ENCODE peak calls at places on chromosomes 2 and 18, in nine cellular contexts. One of them, this sample, is unnamed.

GRCh38 chr2:149219853-149220252 is 110.5 kb upstream of the LYPD6 start:
- DNase-seq in left ventricle myocardium inferior: no peak
- DNase-seq in HCT116: no peak
- DNase-seq in left lung: no peak
- DNase-seq in body of pancreas: no peak
- DNase-seq in astrocyte of the cerebellum: no peak
- DNase-seq in neural progenitor cell: no peak
- DNase-seq in D721Med: no peak
- DNase-seq in Calu3: no peak
- DNase-seq in this sample: no peak

GRCh38 chr2:228548230-228548629 is 366.7 kb upstream of the SPHKAP start:
- DNase-seq in left ventricle myocardium inferior: no peak
- DNase-seq in HCT116: no peak
- DNase-seq in left lung: no peak
- DNase-seq in body of pancreas: no peak
- DNase-seq in astrocyte of the cerebellum: no peak
- DNase-seq in neural progenitor cell: no peak
- DNase-seq in D721Med: no peak
- DNase-seq in Calu3: no peak
- DNase-seq in this sample: no peak

GRCh38 chr2:102037681-102038080 is 45.9 kb downstream of the IL1R2 start:
- DNase-seq in left ventricle myocardium inferior: no peak
- DNase-seq in HCT116: no peak
- DNase-seq in left lung: no peak
- DNase-seq in body of pancreas: no peak
- DNase-seq in astrocyte of the cerebellum: no peak
- DNase-seq in neural progenitor cell: no peak
- DNase-seq in D721Med: no peak
- DNase-seq in Calu3: no peak
- DNase-seq in this sample: no peak

GRCh38 chr2:16155351-16156145 is 215.2 kb downstream of the MYCN start:
- DNase-seq in left ventricle myocardium inferior: no peak
- DNase-seq in HCT116: no peak
- DNase-seq in left lung: no peak
- DNase-seq in body of pancreas: no peak
- DNase-seq in astrocyte of the cerebellum: no peak
- DNase-seq in neural progenitor cell: no peak
- DNase-seq in D721Med: no peak
- DNase-seq in Calu3: no peak
- DNase-seq in this sample: no peak

GRCh38 chr2:233651430-233651829 is 15.2 kb downstream of the UGT1A10 start:
- DNase-seq in left ventricle myocardium inferior: no peak
- DNase-seq in HCT116: no peak
- DNase-seq in left lung: no peak
- DNase-seq in body of pancreas: no peak
- DNase-seq in astrocyte of the cerebellum: no peak
- DNase-seq in neural progenitor cell: no peak
- DNase-seq in D721Med: no peak
- DNase-seq in Calu3: no peak
- DNase-seq in this sample: no peak

GRCh38 chr18:48297139-48297538 is 112.0 kb downstream of the ZBTB7C start:
- DNase-seq in left ventricle myocardium inferior: no peak
- DNase-seq in HCT116: no peak
- DNase-seq in left lung: no peak
- DNase-seq in body of pancreas: no peak
- DNase-seq in astrocyte of the cerebellum: no peak
- DNase-seq in neural progenitor cell: no peak
- DNase-seq in D721Med: no peak
- DNase-seq in Calu3: no peak
- DNase-seq in this sample: no peak

GRCh38 chr18:6414723-6415362 is at the start of gene L3MBTL4:
- DNase-seq in left ventricle myocardium inferior: peak; percentile 16
- DNase-seq in HCT116: no peak
- DNase-seq in left lung: peak; percentile 61
- DNase-seq in body of pancreas: peak; percentile 70
- DNase-seq in astrocyte of the cerebellum: no peak
- DNase-seq in neural progenitor cell: peak; percentile 53
- DNase-seq in D721Med: no peak
- DNase-seq in Calu3: peak; percentile 45
- DNase-seq in this sample: no peak

GRCh38 chr18:1014496-1014895 is 109.8 kb downstream of the ADCYAP1 start:
- DNase-seq in left ventricle myocardium inferior: no peak
- DNase-seq in HCT116: no peak
- DNase-seq in left lung: no peak
- DNase-seq in body of pancreas: no peak
- DNase-seq in astrocyte of the cerebellum: no peak
- DNase-seq in neural progenitor cell: no peak
- DNase-seq in D721Med: no peak
- DNase-seq in Calu3: no peak
- DNase-seq in this sample: no peak

GRCh38 chr18:79440728-79441127 is 45.0 kb downstream of the NFATC1 start:
- DNase-seq in left ventricle myocardium inferior: no peak
- DNase-seq in HCT116: no peak
- DNase-seq in left lung: no peak
- DNase-seq in body of pancreas: no peak
- DNase-seq in astrocyte of the cerebellum: no peak
- DNase-seq in neural progenitor cell: no peak
- DNase-seq in D721Med: no peak
- DNase-seq in Calu3: no peak
- DNase-seq in this sample: no peak

GRCh38 chr2:65550246-65550645 is 117.8 kb upstream of the SPRED2 start:
- DNase-seq in left ventricle myocardium inferior: no peak
- DNase-seq in HCT116: no peak
- DNase-seq in left lung: no peak
- DNase-seq in body of pancreas: no peak
- DNase-seq in astrocyte of the cerebellum: no peak
- DNase-seq in neural progenitor cell: peak; percentile 15
- DNase-seq in D721Med: no peak
- DNase-seq in Calu3: no peak
- DNase-seq in this sample: no peak

GRCh38 chr2:156437272-156437671 is 1.1 kb downstream of the GPD2 start:
- DNase-seq in left ventricle myocardium inferior: no peak
- DNase-seq in HCT116: no peak
- DNase-seq in left lung: peak; percentile 61
- DNase-seq in body of pancreas: peak; percentile 16
- DNase-seq in astrocyte of the cerebellum: no peak
- DNase-seq in neural progenitor cell: peak; percentile 5
- DNase-seq in D721Med: no peak
- DNase-seq in Calu3: no peak
- DNase-seq in this sample: no peak

GRCh38 chr18:48915621-48916425 is 34.9 kb downstream of the SMAD7 start:
- DNase-seq in left ventricle myocardium inferior: no peak
- DNase-seq in HCT116: no peak
- DNase-seq in left lung: no peak
- DNase-seq in body of pancreas: no peak
- DNase-seq in astrocyte of the cerebellum: no peak
- DNase-seq in neural progenitor cell: no peak
- DNase-seq in D721Med: no peak
- DNase-seq in Calu3: no peak
- DNase-seq in this sample: no peak

GRCh38 chr2:69238449-69239031 is 148.5 kb downstream of the GFPT1 start:
- DNase-seq in left ventricle myocardium inferior: no peak
- DNase-seq in HCT116: no peak
- DNase-seq in left lung: no peak
- DNase-seq in body of pancreas: no peak
- DNase-seq in astrocyte of the cerebellum: no peak
- DNase-seq in neural progenitor cell: no peak
- DNase-seq in D721Med: no peak
- DNase-seq in Calu3: no peak
- DNase-seq in this sample: no peak

DNA sequence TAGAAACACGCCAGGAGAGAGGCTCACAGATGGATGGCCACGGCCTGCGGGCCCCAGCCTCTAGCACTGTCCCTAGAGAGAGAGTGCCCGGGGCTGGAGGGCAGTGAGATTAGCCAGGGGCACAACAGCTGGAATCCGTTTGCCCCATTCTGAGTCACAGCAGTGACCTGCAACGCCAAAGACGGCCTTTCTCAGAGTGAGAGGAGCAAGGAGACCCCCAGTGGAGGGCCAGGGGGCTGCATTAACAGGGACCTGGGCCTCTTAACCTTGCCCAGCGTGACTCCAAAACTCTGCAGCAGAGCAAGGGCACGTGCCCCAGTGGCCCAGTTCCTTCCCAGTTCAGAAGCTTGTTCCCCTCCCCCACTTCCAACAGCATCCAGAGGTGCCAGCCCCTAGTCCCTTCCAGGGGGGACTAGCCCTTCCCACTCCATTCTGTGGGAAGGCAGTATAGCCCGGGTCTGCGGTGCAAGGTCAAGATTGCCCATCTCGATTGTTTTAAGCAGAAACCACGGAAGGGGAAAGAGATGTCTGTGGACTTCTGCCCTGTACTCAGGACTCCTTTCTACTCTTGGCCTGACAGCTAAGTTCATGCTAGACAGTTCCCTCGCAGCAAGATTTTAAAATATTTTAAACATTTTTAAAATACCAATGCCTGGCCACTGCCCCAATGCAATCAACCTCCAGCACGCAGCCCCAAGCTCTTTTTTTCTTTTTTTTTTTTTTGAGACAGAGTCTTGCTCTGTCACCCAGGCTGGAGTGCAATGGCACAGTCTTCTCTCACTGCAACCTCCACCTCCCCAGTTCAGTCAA is 50.9 kb upstream of the BIN1 start:
- DNase-seq in left ventricle myocardium inferior: no peak
- DNase-seq in HCT116: no peak
- DNase-seq in left lung: no peak
- DNase-seq in body of pancreas: no peak
- DNase-seq in astrocyte of the cerebellum: no peak
- DNase-seq in neural progenitor cell: peak; percentile 73
- DNase-seq in D721Med: no peak
- DNase-seq in Calu3: no peak
- DNase-seq in this sample: peak; percentile 68
- TF ChIP-seq CTCF in left ventricle myocardium inferior: no peak
- TF ChIP-seq CTCF in HCT116: no peak
- TF ChIP-seq CTCF in left lung: no peak
- TF ChIP-seq CTCF in body of pancreas: no peak
- TF ChIP-seq CTCF in astrocyte of the cerebellum: peak; percentile 43
- TF ChIP-seq CTCF in neural progenitor cell: peak; percentile 62
- TF ChIP-seq CTCF in D721Med: no peak
- TF ChIP-seq CTCF in Calu3: no peak
- TF ChIP-seq CTCF in this sample: peak; percentile 73

DNA sequence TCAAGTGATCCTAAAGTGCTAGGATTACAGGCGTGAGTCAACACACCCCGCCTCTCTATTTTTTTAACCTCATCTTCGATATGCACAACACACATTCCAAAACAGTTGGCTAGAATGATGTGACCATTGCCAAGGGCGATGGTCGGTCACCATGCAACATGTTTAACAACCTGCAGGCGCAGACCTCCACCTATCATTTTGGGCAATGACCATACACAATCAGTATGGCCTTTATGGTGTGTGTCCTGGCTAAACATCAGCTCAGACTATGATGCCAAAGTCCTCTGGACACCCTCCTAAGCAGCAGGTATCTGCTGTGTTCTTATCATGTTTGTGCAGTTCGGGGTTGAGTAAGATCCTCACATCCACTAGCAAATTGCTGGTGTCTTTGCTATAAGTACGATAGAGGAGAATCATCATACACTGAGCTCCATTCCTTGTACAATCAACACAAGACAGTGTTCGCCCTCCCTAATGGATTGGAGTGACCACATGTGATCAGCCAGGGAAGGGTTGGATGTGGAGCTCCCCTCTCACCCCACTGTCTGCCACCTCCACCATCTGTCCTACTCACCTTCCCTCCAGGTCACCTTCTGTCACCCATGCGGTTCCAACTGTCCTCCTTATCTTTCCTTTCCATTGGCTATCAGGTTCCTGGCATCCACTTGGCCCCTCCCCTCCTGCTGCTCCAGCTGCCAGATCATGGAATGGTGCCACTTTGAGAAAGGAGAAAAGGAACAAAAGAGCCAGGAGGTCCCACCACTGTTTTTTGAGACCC is 7.9 kb upstream of the RNF152 start:
- DNase-seq in left ventricle myocardium inferior: no peak
- DNase-seq in HCT116: no peak
- DNase-seq in left lung: no peak
- DNase-seq in body of pancreas: no peak
- DNase-seq in astrocyte of the cerebellum: no peak
- DNase-seq in neural progenitor cell: no peak
- DNase-seq in D721Med: no peak
- DNase-seq in Calu3: no peak
- DNase-seq in this sample: no peak
- TF ChIP-seq CTCF in left ventricle myocardium inferior: no peak
- TF ChIP-seq CTCF in HCT116: no peak
- TF ChIP-seq CTCF in left lung: no peak
- TF ChIP-seq CTCF in body of pancreas: no peak
- TF ChIP-seq CTCF in astrocyte of the cerebellum: no peak
- TF ChIP-seq CTCF in neural progenitor cell: no peak
- TF ChIP-seq CTCF in D721Med: no peak
- TF ChIP-seq CTCF in Calu3: no peak
- TF ChIP-seq CTCF in this sample: no peak

DNA sequence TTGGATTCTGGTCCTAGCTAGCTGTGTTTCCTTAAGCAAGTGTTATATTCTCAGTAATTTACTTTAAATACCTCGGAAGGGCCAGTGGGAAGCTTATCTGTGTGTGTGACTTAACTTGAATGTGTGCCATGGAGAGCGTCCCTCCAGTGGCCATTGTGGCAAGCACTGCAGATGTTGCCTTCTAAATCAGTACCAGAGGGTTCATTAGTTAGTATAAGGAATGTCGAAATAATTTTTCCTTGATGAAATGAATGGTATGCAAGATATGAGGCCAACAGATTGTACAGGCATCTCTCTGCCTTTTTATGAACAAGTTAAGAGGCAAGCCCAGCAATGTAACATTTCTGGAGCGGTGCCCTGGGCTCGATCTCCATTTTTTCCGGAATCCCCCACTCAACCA is 52.0 kb downstream of the FBXO36 start:
- DNase-seq in left ventricle myocardium inferior: no peak
- DNase-seq in HCT116: no peak
- DNase-seq in left lung: no peak
- DNase-seq in body of pancreas: peak; percentile 17
- DNase-seq in astrocyte of the cerebellum: no peak
- DNase-seq in neural progenitor cell: no peak
- DNase-seq in D721Med: no peak
- DNase-seq in Calu3: no peak
- DNase-seq in this sample: no peak
- TF ChIP-seq CTCF in left ventricle myocardium inferior: peak; percentile 48
- TF ChIP-seq CTCF in HCT116: no peak
- TF ChIP-seq CTCF in left lung: no peak
- TF ChIP-seq CTCF in body of pancreas: no peak
- TF ChIP-seq CTCF in astrocyte of the cerebellum: peak; percentile 1
- TF ChIP-seq CTCF in neural progenitor cell: peak; percentile 14
- TF ChIP-seq CTCF in D721Med: peak; percentile 9
- TF ChIP-seq CTCF in Calu3: no peak
- TF ChIP-seq CTCF in this sample: peak; percentile 30

GRCh38 chr2:18404708-18405107 is 155.7 kb downstream of the RDH14 start:
- DNase-seq in left ventricle myocardium inferior: no peak
- DNase-seq in HCT116: peak; percentile 12
- DNase-seq in left lung: no peak
- DNase-seq in body of pancreas: no peak
- DNase-seq in astrocyte of the cerebellum: no peak
- DNase-seq in neural progenitor cell: peak; percentile 54
- DNase-seq in D721Med: no peak
- DNase-seq in Calu3: no peak
- DNase-seq in this sample: no peak
- TF ChIP-seq CTCF in left ventricle myocardium inferior: no peak
- TF ChIP-seq CTCF in HCT116: no peak
- TF ChIP-seq CTCF in left lung: no peak
- TF ChIP-seq CTCF in body of pancreas: no peak
- TF ChIP-seq CTCF in astrocyte of the cerebellum: no peak
- TF ChIP-seq CTCF in neural progenitor cell: peak; percentile 72
- TF ChIP-seq CTCF in D721Med: peak; percentile 39
- TF ChIP-seq CTCF in Calu3: no peak
- TF ChIP-seq CTCF in this sample: peak; percentile 75

GRCh38 chr2:113203901-113204519 is 30.2 kb downstream of the PSD4 start:
- DNase-seq in left ventricle myocardium inferior: peak; percentile 63
- DNase-seq in HCT116: peak; percentile 72
- DNase-seq in left lung: peak; percentile 65
- DNase-seq in body of pancreas: peak; percentile 73
- DNase-seq in astrocyte of the cerebellum: no peak
- DNase-seq in neural progenitor cell: peak; percentile 85
- DNase-seq in D721Med: peak; percentile 67
- DNase-seq in Calu3: peak; percentile 87
- DNase-seq in this sample: no peak
- TF ChIP-seq CTCF in left ventricle myocardium inferior: peak; percentile 92
- TF ChIP-seq CTCF in HCT116: peak; percentile 95
- TF ChIP-seq CTCF in left lung: peak; percentile 82
- TF ChIP-seq CTCF in body of pancreas: peak; percentile 75
- TF ChIP-seq CTCF in astrocyte of the cerebellum: peak; percentile 93
- TF ChIP-seq CTCF in neural progenitor cell: peak; percentile 88
- TF ChIP-seq CTCF in D721Med: peak; percentile 69
- TF ChIP-seq CTCF in Calu3: peak; percentile 83
- TF ChIP-seq CTCF in this sample: peak; percentile 90

This sample was measured in type B pancreatic cell.